ENCODE peak calls at places on chromosomes 16 and 17, in five cellular contexts. One of them, this sample, is unnamed.

GRCh38 chr16:5838071-5838470 is 740.5 kb upstream of the EEF2KMT start:
- DNase-seq in IMR-90: no peak
- DNase-seq in neuronal stem cell: no peak
- DNase-seq in mesendoderm: no peak
- DNase-seq in H1: no peak
- DNase-seq in this sample: no peak

GRCh38 chr16:53094013-53094630 is 39.3 kb downstream of the CHD9 start:
- DNase-seq in IMR-90: no peak
- DNase-seq in neuronal stem cell: no peak
- DNase-seq in mesendoderm: no peak
- DNase-seq in H1: no peak
- DNase-seq in this sample: no peak

GRCh38 chr17:32445976-32446375 is 1.7 kb downstream of the PSMD11 start:
- DNase-seq in IMR-90: peak; percentile 57
- DNase-seq in neuronal stem cell: no peak
- DNase-seq in mesendoderm: no peak
- DNase-seq in H1: no peak
- DNase-seq in this sample: no peak

GRCh38 chr16:4944333-4945281 is 7.7 kb upstream of the PPL start:
- DNase-seq in IMR-90: peak; percentile 97
- DNase-seq in neuronal stem cell: no peak
- DNase-seq in mesendoderm: peak; percentile 93
- DNase-seq in H1: no peak
- DNase-seq in this sample: peak; percentile 79

GRCh38 chr16:76241735-76242134 is 35.5 kb upstream of the CNTNAP4 start:
- DNase-seq in IMR-90: no peak
- DNase-seq in neuronal stem cell: no peak
- DNase-seq in mesendoderm: no peak
- DNase-seq in H1: no peak
- DNase-seq in this sample: no peak

GRCh38 chr17:20073056-20073979 is 64.2 kb downstream of the SPECC1 start:
- DNase-seq in IMR-90: peak; percentile 10
- DNase-seq in neuronal stem cell: no peak
- DNase-seq in mesendoderm: no peak
- DNase-seq in H1: no peak
- DNase-seq in this sample: no peak

GRCh38 chr17:27413295-27413694 is 43.0 kb upstream of the KSR1 start:
- DNase-seq in IMR-90: no peak
- DNase-seq in neuronal stem cell: no peak
- DNase-seq in mesendoderm: no peak
- DNase-seq in H1: no peak
- DNase-seq in this sample: no peak

GRCh38 chr16:50430076-50430475 is 61.3 kb upstream of the BRD7 start:
- DNase-seq in IMR-90: no peak
- DNase-seq in neuronal stem cell: no peak
- DNase-seq in mesendoderm: no peak
- DNase-seq in H1: no peak
- DNase-seq in this sample: no peak

GRCh38 chr17:62627904-62628603 is 584 bp downstream of the MRC2 start:
- DNase-seq in IMR-90: peak; percentile 74
- DNase-seq in neuronal stem cell: peak; percentile 21
- DNase-seq in mesendoderm: peak; percentile 53
- DNase-seq in H1: no peak
- DNase-seq in this sample: no peak

GRCh38 chr16:4358831-4359561 is 7.9 kb upstream of the PAM16 start:
- DNase-seq in IMR-90: no peak
- DNase-seq in neuronal stem cell: peak; percentile 72
- DNase-seq in mesendoderm: peak; percentile 64
- DNase-seq in H1: no peak
- DNase-seq in this sample: peak; percentile 70

GRCh38 chr16:53224932-53225533 is 170.2 kb downstream of the CHD9 start:
- DNase-seq in IMR-90: peak; percentile 22
- DNase-seq in neuronal stem cell: no peak
- DNase-seq in mesendoderm: peak; percentile 61
- DNase-seq in H1: no peak
- DNase-seq in this sample: peak; percentile 23

GRCh38 chr16:17277981-17278381 is 192.8 kb downstream of the XYLT1 start:
- DNase-seq in IMR-90: peak; percentile 7
- DNase-seq in neuronal stem cell: no peak
- DNase-seq in mesendoderm: peak; percentile 67
- DNase-seq in H1: no peak
- DNase-seq in this sample: no peak

GRCh38 chr16:70746708-70747424 is 54.1 kb downstream of the VAC14 start:
- DNase-seq in IMR-90: peak; percentile 96
- DNase-seq in neuronal stem cell: no peak
- DNase-seq in mesendoderm: no peak
- DNase-seq in H1: no peak
- DNase-seq in this sample: peak; percentile 93

GRCh38 chr17:4409659-4410058 is 24.1 kb upstream of the SPNS3 start:
- DNase-seq in IMR-90: peak; percentile 18
- DNase-seq in neuronal stem cell: no peak
- DNase-seq in mesendoderm: no peak
- DNase-seq in H1: no peak
- DNase-seq in this sample: no peak

GRCh38 chr17:19756551-19756950 is 8.5 kb upstream of the ALDH3A1 start:
- DNase-seq in IMR-90: no peak
- DNase-seq in neuronal stem cell: no peak
- DNase-seq in mesendoderm: no peak
- DNase-seq in H1: no peak
- DNase-seq in this sample: no peak

GRCh38 chr16:3580686-3581085 is 3.5 kb upstream of the NLRC3 start:
- DNase-seq in IMR-90: peak; percentile 20
- DNase-seq in neuronal stem cell: no peak
- DNase-seq in mesendoderm: no peak
- DNase-seq in H1: no peak
- DNase-seq in this sample: no peak

GRCh38 chr17:55672585-55673501 is 49.8 kb downstream of the TMEM100 start:
- DNase-seq in IMR-90: no peak
- DNase-seq in neuronal stem cell: no peak
- DNase-seq in mesendoderm: no peak
- DNase-seq in H1: no peak
- DNase-seq in this sample: no peak

GRCh38 chr17:51630101-51630671 is 369.8 kb downstream of the UTP18 start:
- DNase-seq in IMR-90: no peak
- DNase-seq in neuronal stem cell: no peak
- DNase-seq in mesendoderm: peak; percentile 47
- DNase-seq in H1: no peak
- DNase-seq in this sample: no peak

GRCh38 chr17:76500074-76500744 is 1.0 kb downstream of the RHBDF2 start:
- DNase-seq in IMR-90: no peak
- DNase-seq in neuronal stem cell: no peak
- DNase-seq in mesendoderm: no peak
- DNase-seq in H1: no peak
- DNase-seq in this sample: no peak

GRCh38 chr17:50210249-50211225 is 9.1 kb upstream of the COL1A1 start:
- DNase-seq in IMR-90: peak; percentile 99
- DNase-seq in neuronal stem cell: no peak
- DNase-seq in mesendoderm: peak; percentile 96
- DNase-seq in H1: peak; percentile 81
- DNase-seq in this sample: no peak

GRCh38 chr17:50212121-50212843 is 10.9 kb upstream of the COL1A1 start:
- DNase-seq in IMR-90: peak; percentile 95
- DNase-seq in neuronal stem cell: no peak
- DNase-seq in mesendoderm: no peak
- DNase-seq in H1: no peak
- DNase-seq in this sample: no peak

GRCh38 chr17:50209472-50210248 is 8.2 kb upstream of the COL1A1 start:
- DNase-seq in IMR-90: peak; percentile 100
- DNase-seq in neuronal stem cell: no peak
- DNase-seq in mesendoderm: peak; percentile 95
- DNase-seq in H1: no peak
- DNase-seq in this sample: peak; percentile 6

GRCh38 chr17:50213026-50214015 is 11.9 kb upstream of the COL1A1 start:
- DNase-seq in IMR-90: peak; percentile 51
- DNase-seq in neuronal stem cell: no peak
- DNase-seq in mesendoderm: peak; percentile 86
- DNase-seq in H1: no peak
- DNase-seq in this sample: no peak

DNA sequence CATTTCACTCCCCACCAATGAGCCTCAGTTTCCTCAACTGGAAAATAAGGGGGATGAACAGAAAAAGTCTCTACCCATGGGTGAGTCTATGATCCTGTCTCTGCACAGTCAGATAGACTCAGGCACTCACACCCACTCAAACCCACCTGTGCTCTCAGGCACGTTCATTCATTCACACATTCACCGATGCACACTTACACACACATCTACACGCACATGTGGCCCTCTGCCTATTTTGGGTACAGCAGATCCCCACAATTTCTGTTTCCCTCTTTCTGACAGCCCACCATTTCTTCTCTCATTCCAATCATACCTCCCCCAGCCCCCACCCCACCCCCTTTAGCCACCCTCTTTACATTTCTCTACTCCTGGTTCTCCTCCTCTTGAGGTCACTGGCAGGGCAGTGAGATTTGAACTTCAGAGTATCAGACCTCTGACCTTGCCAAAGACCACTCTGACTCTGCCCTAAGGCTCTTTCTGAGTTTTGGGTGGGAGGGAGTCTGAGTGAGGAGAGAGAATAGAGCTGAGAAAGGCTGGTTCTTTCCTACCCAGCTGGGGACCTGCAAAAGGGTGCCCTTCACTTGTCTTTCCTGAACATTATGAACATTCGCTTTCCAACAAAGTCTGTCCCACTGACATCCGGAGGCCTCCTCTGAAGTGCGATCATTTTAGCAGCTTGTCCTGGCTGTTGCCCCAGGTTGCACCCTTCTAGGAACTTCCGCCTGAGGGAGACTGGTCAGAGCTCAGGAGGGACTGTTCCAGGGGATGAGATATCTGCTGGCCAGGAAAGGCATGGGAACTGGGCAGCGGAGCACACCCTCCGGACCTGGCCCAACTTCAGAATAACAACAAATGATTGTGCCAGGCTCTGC is 10.1 kb upstream of the COL1A1 start:
- DNase-seq in IMR-90: no peak
- DNase-seq in neuronal stem cell: no peak
- DNase-seq in mesendoderm: peak; percentile 42
- DNase-seq in H1: no peak
- DNase-seq in this sample: no peak
- H3K18ac ChIP-seq in IMR-90: peak overlapping the region; percentile 94
- H3K18ac ChIP-seq in neuronal stem cell: peak overlapping the region; percentile 84
- H3K18ac ChIP-seq in mesendoderm: peak overlapping the region; percentile 52
- H3K18ac ChIP-seq in H1: peak overlapping the region; percentile 76
- H3K18ac ChIP-seq in this sample: peak overlapping the region; percentile 91

DNA sequence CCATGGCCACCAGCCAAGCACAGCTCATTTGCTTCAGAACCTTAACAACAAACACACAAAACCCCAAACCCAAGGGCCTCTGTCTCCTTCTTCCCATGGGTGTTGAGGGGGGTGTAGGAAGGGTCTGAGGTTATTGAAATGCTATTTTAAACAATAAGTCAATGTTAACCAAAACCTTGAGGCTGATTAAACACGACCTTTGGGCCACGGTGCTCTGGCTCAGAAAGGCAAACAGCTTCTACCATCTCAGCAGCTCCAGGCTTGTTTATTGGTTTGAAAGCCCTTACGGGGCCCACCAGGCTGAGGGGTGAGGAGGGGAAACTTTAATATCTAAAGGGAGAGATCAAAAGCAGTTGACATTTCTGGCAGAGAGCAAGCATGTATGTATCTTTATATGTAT is 185.7 kb upstream of the IRX6 start:
- DNase-seq in IMR-90: no peak
- DNase-seq in neuronal stem cell: no peak
- DNase-seq in mesendoderm: no peak
- DNase-seq in H1: no peak
- DNase-seq in this sample: no peak
- H3K4me3 ChIP-seq in IMR-90: no peak overlapping the region
- H3K4me3 ChIP-seq in neuronal stem cell: no peak overlapping the region
- H3K4me3 ChIP-seq in mesendoderm: no peak overlapping the region
- H3K4me3 ChIP-seq in H1: no peak overlapping the region
- H3K4me3 ChIP-seq in this sample: no peak overlapping the region

GRCh38 chr16:8863594-8864424 is 5.0 kb downstream of the CARHSP1 start:
- DNase-seq in IMR-90: no peak
- DNase-seq in neuronal stem cell: no peak
- DNase-seq in mesendoderm: peak; percentile 84
- DNase-seq in H1: no peak
- DNase-seq in this sample: no peak
- H3K18ac ChIP-seq in IMR-90: no peak overlapping the region
- H3K18ac ChIP-seq in neuronal stem cell: peak overlapping the region; percentile 82
- H3K18ac ChIP-seq in mesendoderm: no peak overlapping the region
- H3K18ac ChIP-seq in H1: no peak overlapping the region
- H3K18ac ChIP-seq in this sample: peak overlapping the region; percentile 38

GRCh38 chr17:80100035-80100323 is 1.4 kb upstream of the GAA start:
- DNase-seq in IMR-90: no peak
- DNase-seq in neuronal stem cell: no peak
- DNase-seq in mesendoderm: no peak
- DNase-seq in H1: no peak
- DNase-seq in this sample: no peak
- H3K4me3 ChIP-seq in IMR-90: no peak overlapping the region
- H3K4me3 ChIP-seq in neuronal stem cell: no peak overlapping the region
- H3K4me3 ChIP-seq in mesendoderm: no peak overlapping the region
- H3K4me3 ChIP-seq in H1: no peak overlapping the region
- H3K4me3 ChIP-seq in this sample: peak overlapping the region; percentile 37

DNA sequence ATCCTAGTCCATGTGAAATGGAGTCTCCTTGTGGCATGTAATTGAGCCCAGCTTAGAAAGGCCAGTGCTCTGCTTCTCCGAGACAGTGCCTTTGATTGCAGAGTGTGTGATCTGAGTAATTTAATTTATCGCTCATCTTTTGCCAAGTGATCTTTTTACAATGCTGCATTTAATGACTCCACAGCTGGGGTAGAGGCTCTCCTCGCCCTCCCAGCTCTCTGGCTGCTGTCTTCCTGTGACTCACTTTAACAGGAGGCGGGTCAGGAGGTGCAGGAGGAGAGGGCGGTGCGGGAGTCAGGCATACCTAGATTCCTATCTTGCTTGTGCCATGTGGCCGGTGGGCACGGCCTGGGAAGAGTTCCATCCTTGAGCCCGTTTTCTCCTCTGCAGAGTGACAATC is 113.4 kb upstream of the FOXF1 start:
- DNase-seq in IMR-90: peak; percentile 95
- DNase-seq in neuronal stem cell: no peak
- DNase-seq in mesendoderm: peak; percentile 78
- DNase-seq in H1: no peak
- DNase-seq in this sample: no peak
- H3K18ac ChIP-seq in IMR-90: peak overlapping the region; percentile 89
- H3K18ac ChIP-seq in neuronal stem cell: peak overlapping the region; percentile 23
- H3K18ac ChIP-seq in mesendoderm: no peak overlapping the region
- H3K18ac ChIP-seq in H1: no peak overlapping the region
- H3K18ac ChIP-seq in this sample: no peak overlapping the region